ENCODE peak calls at places on chromosomes 7 and 10, in seven cellular contexts. J is PC-3, N is cardiac muscle cell, X is ovary, Q is AG04449, B is brain microvascular endothelial cell, D is fibroblast of lung. C is an unnamed sample.

GRCh38 chr7:134703241-134703594 is 56.6 kb downstream of the BPGM start:
- DNase-seq in J (no peak), N (no peak), X (peak; percentile 39), Q (no peak), B (no peak), D (no peak), C (no peak)

GRCh38 chr7:152699101-152699500 is 23.2 kb upstream of the XRCC2 start:
- DNase-seq in J (no peak), N (no peak), X (no peak), Q (no peak), B (no peak), D (no peak), C (no peak)

GRCh38 chr10:124206616-124207015 is 113.2 kb upstream of the CHST15 start:
- DNase-seq in J (no peak), N (no peak), X (no peak), Q (no peak), B (no peak), D (no peak), C (no peak)

GRCh38 chr7:2787251-2787968 is 56.7 kb downstream of the GNA12 start:
- DNase-seq in J (no peak), N (peak; percentile 52), X (no peak), Q (no peak), B (no peak), D (peak; percentile 68), C (peak; percentile 51)

GRCh38 chr7:8284606-8285005 is 22.6 kb upstream of the ICA1 start:
- DNase-seq in J (no peak), N (peak; percentile 29), X (no peak), Q (no peak), B (no peak), D (no peak), C (no peak)

GRCh38 chr7:786472-787255 is 45.6 kb upstream of the SUN1 start:
- DNase-seq in J (peak; percentile 71), N (peak; percentile 80), X (peak; percentile 87), Q (no peak), B (peak; percentile 44), D (peak; percentile 34), C (peak; percentile 56)

GRCh38 chr7:19107392-19108147 is 9.9 kb downstream of the TWIST1 start:
- DNase-seq in J (peak; percentile 33), N (peak; percentile 68), X (no peak), Q (no peak), B (peak; percentile 60), D (peak; percentile 70), C (peak; percentile 82)

GRCh38 chr7:141460781-141461715 is 90.2 kb upstream of the AGK start:
- DNase-seq in J (no peak), N (no peak), X (no peak), Q (no peak), B (no peak), D (peak; percentile 8), C (peak; percentile 12)

GRCh38 chr7:30974605-30975256 is 11.0 kb downstream of the GHRHR start:
- DNase-seq in J (peak; percentile 69), N (peak; percentile 85), X (peak; percentile 40), Q (no peak), B (peak; percentile 20), D (peak; percentile 37), C (peak; percentile 12)

GRCh38 chr10:10363217-10363616 is 654.5 kb upstream of the CELF2 start:
- DNase-seq in J (no peak), N (no peak), X (no peak), Q (no peak), B (no peak), D (no peak), C (no peak)

GRCh38 chr7:69932034-69932628 is 333.9 kb downstream of the AUTS2 start:
- DNase-seq in J (no peak), N (peak; percentile 59), X (peak; percentile 42), Q (peak; percentile 14), B (peak; percentile 14), D (peak; percentile 37), C (peak; percentile 51)

GRCh38 chr7:22990588-22990949 is 23.4 kb downstream of the HYCC1 start:
- DNase-seq in J (peak; percentile 15), N (no peak), X (no peak), Q (no peak), B (peak; percentile 57), D (peak; percentile 86), C (peak; percentile 65)

GRCh38 chr7:141071855-141072547 is 1.9 kb upstream of the TMEM178B start:
- DNase-seq in J (no peak), N (no peak), X (no peak), Q (no peak), B (no peak), D (no peak), C (no peak)

GRCh38 chr7:141114141-141114664 is 40.3 kb downstream of the TMEM178B start:
- DNase-seq in J (no peak), N (no peak), X (no peak), Q (no peak), B (no peak), D (no peak), C (no peak)

GRCh38 chr7:20268832-20269231 is 51.6 kb upstream of the MACC1 start:
- DNase-seq in J (peak; percentile 21), N (no peak), X (no peak), Q (no peak), B (peak; percentile 31), D (peak; percentile 73), C (peak; percentile 30)

GRCh38 chr10:89553064-89553734 is 17.8 kb upstream of the SLC16A12 start:
- DNase-seq in J (peak; percentile 92), N (no peak), X (no peak), Q (peak; percentile 81), B (peak; percentile 84), D (peak; percentile 98), C (peak; percentile 90)

GRCh38 chr10:89554433-89554832 is 19.0 kb upstream of the SLC16A12 start:
- DNase-seq in J (peak; percentile 68), N (no peak), X (no peak), Q (no peak), B (no peak), D (no peak), C (no peak)

GRCh38 chr10:89552213-89552612 is 16.8 kb upstream of the SLC16A12 start:
- DNase-seq in J (no peak), N (no peak), X (no peak), Q (no peak), B (no peak), D (no peak), C (no peak)

GRCh38 chr10:89555688-89556445 is 20.5 kb upstream of the SLC16A12 start:
- DNase-seq in J (peak; percentile 27), N (no peak), X (no peak), Q (no peak), B (peak; percentile 33), D (peak; percentile 49), C (peak; percentile 36)

DNA sequence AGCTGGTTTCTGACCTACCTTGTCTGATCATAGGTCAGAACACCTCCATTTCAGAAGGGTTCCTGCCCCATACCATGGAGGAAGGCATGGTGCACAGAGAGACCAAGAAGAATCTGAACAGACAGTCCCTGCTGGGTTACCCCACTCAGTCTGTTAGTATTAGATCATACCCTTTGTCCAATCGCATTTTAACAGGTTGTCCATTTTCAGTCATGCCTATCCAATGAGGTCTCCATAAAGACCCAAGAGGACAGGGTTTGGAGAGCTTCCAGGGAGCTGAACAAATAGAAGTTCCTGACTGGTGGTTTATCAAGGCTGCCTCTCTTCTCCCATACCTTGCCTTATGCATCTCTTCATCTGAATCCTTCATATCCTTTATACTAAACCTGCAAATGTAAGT is 21.2 kb upstream of the SLC16A12 start:
- DNase-seq in J (peak; percentile 32), N (no peak), X (no peak), Q (no peak), B (peak; percentile 60), D (peak; percentile 32), C (peak; percentile 52)
- TF ChIP-seq CTCF in J (no peak), N (no peak), X (no peak), Q (no peak), B (no peak), D (no peak), C (no peak)

GRCh38 chr7:94400643-94401042 is 5.9 kb downstream of the COL1A2 start:
- DNase-seq in J (peak; percentile 51), N (no peak), X (no peak), Q (no peak), B (no peak), D (peak; percentile 62), C (peak; percentile 19)

GRCh38 chr7:94401411-94401810 is 6.7 kb downstream of the COL1A2 start:
- DNase-seq in J (no peak), N (no peak), X (no peak), Q (no peak), B (no peak), D (no peak), C (peak; percentile 2)

GRCh38 chr7:94409561-94409960 is 14.9 kb downstream of the COL1A2 start:
- DNase-seq in J (no peak), N (no peak), X (no peak), Q (no peak), B (no peak), D (no peak), C (no peak)

GRCh38 chr7:94403546-94403945 is 8.9 kb downstream of the COL1A2 start:
- DNase-seq in J (no peak), N (no peak), X (no peak), Q (no peak), B (no peak), D (no peak), C (peak; percentile 5)

DNA sequence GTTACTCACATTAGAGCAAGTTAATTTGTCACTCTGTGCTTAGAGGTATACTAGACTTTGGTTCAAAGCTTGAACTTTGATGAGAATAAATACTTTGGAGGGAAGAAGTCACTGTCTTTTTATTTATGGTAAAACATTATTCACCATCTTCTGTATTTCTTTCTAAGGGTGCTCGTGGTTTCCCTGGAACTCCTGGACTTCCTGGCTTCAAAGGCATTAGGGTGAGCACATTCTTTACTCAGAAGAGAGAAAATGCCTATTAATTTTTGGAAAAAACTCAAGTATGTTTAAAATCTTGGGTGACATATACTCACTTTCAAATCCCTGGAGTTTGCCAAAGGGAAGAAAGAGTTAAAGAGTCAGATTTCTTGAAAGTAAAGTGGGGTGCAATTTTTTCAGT is 10.8 kb downstream of the COL1A2 start:
- DNase-seq in J (no peak), N (no peak), X (no peak), Q (no peak), B (no peak), D (peak; percentile 57), C (no peak)
- H3K4me3 ChIP-seq in J (no peak overlapping the region), N (no peak overlapping the region), X (no peak overlapping the region), Q (no peak overlapping the region), B (no peak overlapping the region), D (no peak overlapping the region), C (no peak overlapping the region)

GRCh38 chr7:76515999-76516443 is 5.7 kb downstream of the UPK3B start:
- DNase-seq in J (peak; percentile 51), N (peak; percentile 46), X (peak; percentile 48), Q (no peak), B (peak; percentile 36), D (peak; percentile 47), C (no peak)
- TF ChIP-seq CTCF in J (peak; percentile 76), N (peak; percentile 54), X (no peak), Q (no peak), B (peak; percentile 99), D (no peak), C (no peak)

GRCh38 chr10:50604049-50604640 is 19.6 kb downstream of the SGMS1 start:
- DNase-seq in J (peak; percentile 64), N (no peak), X (no peak), Q (no peak), B (no peak), D (peak; percentile 31), C (no peak)

GRCh38 chr10:50607526-50607925 is 16.2 kb downstream of the SGMS1 start:
- DNase-seq in J (peak; percentile 40), N (no peak), X (no peak), Q (no peak), B (no peak), D (no peak), C (no peak)

GRCh38 chr10:50603151-50603850 is 20.5 kb downstream of the SGMS1 start:
- DNase-seq in J (no peak), N (no peak), X (no peak), Q (no peak), B (no peak), D (no peak), C (no peak)

GRCh38 chr10:50605280-50606270 is 18.2 kb downstream of the SGMS1 start:
- DNase-seq in J (peak; percentile 99), N (peak; percentile 59), X (peak; percentile 70), Q (peak; percentile 92), B (peak; percentile 92), D (peak; percentile 100), C (peak; percentile 94)

GRCh38 chr10:50604823-50605222 is 18.9 kb downstream of the SGMS1 start:
- DNase-seq in J (peak; percentile 44), N (no peak), X (no peak), Q (no peak), B (no peak), D (peak; percentile 39), C (no peak)
- H3K4me3 ChIP-seq in J (peak overlapping the region; percentile 13), N (no peak overlapping the region), X (no peak overlapping the region), Q (peak overlapping the region; percentile 21), B (no peak overlapping the region), D (peak overlapping the region; percentile 0), C (no peak overlapping the region)